ENCODE peak calls at places on chromosomes 3 and 15, in seven cellular contexts. One of them, this sample, is unnamed.

GRCh38 chr3:85005947-85006346 is 47.2 kb downstream of the CADM2 start:
- DNase-seq in astrocyte of the spinal cord: no peak
- DNase-seq in GM12864: no peak
- DNase-seq in spleen: no peak
- DNase-seq in H9: no peak
- DNase-seq in AG04450: no peak
- DNase-seq in tibial nerve: no peak
- DNase-seq in this sample: no peak

GRCh38 chr15:27028836-27029482 is 58.0 kb downstream of the GABRG3 start:
- DNase-seq in GM12864: no peak
- DNase-seq in tibial nerve: no peak
- DNase-seq in spleen: no peak
- DNase-seq in astrocyte of the spinal cord: peak
- DNase-seq in AG04450: no peak
- DNase-seq in H9: no peak
- DNase-seq in this sample: no peak

GRCh38 chr3:186783731-186784515 is 546 bp downstream of the EIF4A2 start:
- DNase-seq in GM12864: no peak
- DNase-seq in AG04450: no peak
- DNase-seq in tibial nerve: peak
- DNase-seq in H9: peak
- DNase-seq in astrocyte of the spinal cord: peak
- DNase-seq in spleen: peak
- DNase-seq in this sample: peak

GRCh38 chr3:134463676-134464611 is 21.8 kb downstream of the ANAPC13 start:
- DNase-seq in tibial nerve: peak
- DNase-seq in spleen: no peak
- DNase-seq in H9: peak
- DNase-seq in astrocyte of the spinal cord: peak
- DNase-seq in GM12864: no peak
- DNase-seq in AG04450: peak
- DNase-seq in this sample: peak

GRCh38 chr15:82021992-82022391 is 23.8 kb downstream of the MEX3B start:
- DNase-seq in astrocyte of the spinal cord: peak
- DNase-seq in H9: no peak
- DNase-seq in GM12864: no peak
- DNase-seq in AG04450: peak
- DNase-seq in spleen: no peak
- DNase-seq in tibial nerve: peak
- DNase-seq in this sample: no peak

GRCh38 chr15:68241088-68241935 is 11.8 kb upstream of the CLN6 start:
- DNase-seq in GM12864: no peak
- DNase-seq in tibial nerve: no peak
- DNase-seq in spleen: no peak
- DNase-seq in H9: no peak
- DNase-seq in AG04450: no peak
- DNase-seq in astrocyte of the spinal cord: no peak
- DNase-seq in this sample: no peak

GRCh38 chr3:115160295-115160694 is 13.2 kb upstream of the ZBTB20 start:
- DNase-seq in AG04450: no peak
- DNase-seq in GM12864: peak
- DNase-seq in spleen: no peak
- DNase-seq in astrocyte of the spinal cord: no peak
- DNase-seq in tibial nerve: no peak
- DNase-seq in H9: no peak
- DNase-seq in this sample: no peak

GRCh38 chr3:183987014-183987600 is 30.6 kb downstream of the ABCC5 start:
- DNase-seq in tibial nerve: no peak
- DNase-seq in astrocyte of the spinal cord: no peak
- DNase-seq in GM12864: no peak
- DNase-seq in spleen: no peak
- DNase-seq in H9: no peak
- DNase-seq in AG04450: no peak
- DNase-seq in this sample: no peak

GRCh38 chr3:65899226-65899625 is 139.5 kb downstream of the MAGI1 start:
- DNase-seq in astrocyte of the spinal cord: no peak
- DNase-seq in spleen: no peak
- DNase-seq in tibial nerve: no peak
- DNase-seq in AG04450: no peak
- DNase-seq in H9: no peak
- DNase-seq in GM12864: no peak
- DNase-seq in this sample: no peak

GRCh38 chr15:70535071-70535954 is 228.0 kb downstream of the UACA start:
- DNase-seq in spleen: peak
- DNase-seq in tibial nerve: no peak
- DNase-seq in astrocyte of the spinal cord: no peak
- DNase-seq in AG04450: no peak
- DNase-seq in GM12864: no peak
- DNase-seq in H9: no peak
- DNase-seq in this sample: no peak

GRCh38 chr3:128488995-128489859 is 3.8 kb downstream of the GATA2 start:
- DNase-seq in AG04450: no peak
- DNase-seq in spleen: peak
- DNase-seq in GM12864: no peak
- DNase-seq in astrocyte of the spinal cord: no peak
- DNase-seq in H9: peak
- DNase-seq in tibial nerve: no peak
- DNase-seq in this sample: no peak

GRCh38 chr3:42526616-42527367 is 24.3 kb downstream of the VIPR1 start:
- DNase-seq in tibial nerve: no peak
- DNase-seq in H9: no peak
- DNase-seq in spleen: no peak
- DNase-seq in AG04450: no peak
- DNase-seq in GM12864: no peak
- DNase-seq in astrocyte of the spinal cord: no peak
- DNase-seq in this sample: no peak

GRCh38 chr3:169966951-169967915 is 626 bp downstream of the SEC62 start:
- DNase-seq in tibial nerve: peak
- DNase-seq in spleen: no peak
- DNase-seq in astrocyte of the spinal cord: peak
- DNase-seq in AG04450: peak
- DNase-seq in H9: no peak
- DNase-seq in GM12864: no peak
- DNase-seq in this sample: no peak

GRCh38 chr15:34721802-34722795 is 32.7 kb downstream of the GJD2 start:
- DNase-seq in GM12864: no peak
- DNase-seq in AG04450: peak
- DNase-seq in astrocyte of the spinal cord: peak
- DNase-seq in tibial nerve: peak
- DNase-seq in H9: peak
- DNase-seq in spleen: peak
- DNase-seq in this sample: peak

GRCh38 chr3:42659451-42660130 is 6.1 kb downstream of the ZBTB47 start:
- DNase-seq in H9: peak
- DNase-seq in astrocyte of the spinal cord: no peak
- DNase-seq in tibial nerve: no peak
- DNase-seq in GM12864: no peak
- DNase-seq in spleen: no peak
- DNase-seq in AG04450: no peak
- DNase-seq in this sample: no peak

GRCh38 chr3:180970931-180971330 is 18.6 kb downstream of the DNAJC19 start:
- DNase-seq in GM12864: no peak
- DNase-seq in AG04450: no peak
- DNase-seq in spleen: no peak
- DNase-seq in H9: no peak
- DNase-seq in astrocyte of the spinal cord: no peak
- DNase-seq in tibial nerve: no peak
- DNase-seq in this sample: no peak

GRCh38 chr3:123658860-123659221 is 74.0 kb upstream of the HACD2 start:
- DNase-seq in GM12864: no peak
- DNase-seq in H9: no peak
- DNase-seq in AG04450: no peak
- DNase-seq in spleen: peak
- DNase-seq in tibial nerve: no peak
- DNase-seq in astrocyte of the spinal cord: no peak
- DNase-seq in this sample: no peak

GRCh38 chr3:12187448-12188327 is 29.0 kb upstream of the TIMP4 start:
- DNase-seq in GM12864: peak
- DNase-seq in spleen: peak
- DNase-seq in astrocyte of the spinal cord: peak
- DNase-seq in H9: no peak
- DNase-seq in AG04450: no peak
- DNase-seq in tibial nerve: no peak
- DNase-seq in this sample: no peak

GRCh38 chr15:60392986-60393811 is 4.6 kb downstream of the ANXA2 start:
- DNase-seq in tibial nerve: peak
- DNase-seq in AG04450: no peak
- DNase-seq in H9: no peak
- DNase-seq in GM12864: no peak
- DNase-seq in astrocyte of the spinal cord: peak
- DNase-seq in spleen: no peak
- DNase-seq in this sample: peak

GRCh38 chr3:188900421-188900941 is 271.3 kb upstream of the TPRG1 start:
- DNase-seq in AG04450: no peak
- DNase-seq in spleen: no peak
- DNase-seq in astrocyte of the spinal cord: peak
- DNase-seq in H9: no peak
- DNase-seq in tibial nerve: no peak
- DNase-seq in GM12864: no peak
- DNase-seq in this sample: peak

GRCh38 chr3:32175607-32176197 is 62.8 kb upstream of the CMTM8 start:
- DNase-seq in astrocyte of the spinal cord: peak
- DNase-seq in H9: peak
- DNase-seq in spleen: no peak
- DNase-seq in GM12864: peak
- DNase-seq in tibial nerve: peak
- DNase-seq in AG04450: peak
- DNase-seq in this sample: peak

GRCh38 chr3:98855811-98856400 is 45.6 kb downstream of the DCBLD2 start:
- DNase-seq in tibial nerve: no peak
- DNase-seq in GM12864: no peak
- DNase-seq in AG04450: peak
- DNase-seq in H9: no peak
- DNase-seq in spleen: no peak
- DNase-seq in astrocyte of the spinal cord: peak
- DNase-seq in this sample: peak

DNA sequence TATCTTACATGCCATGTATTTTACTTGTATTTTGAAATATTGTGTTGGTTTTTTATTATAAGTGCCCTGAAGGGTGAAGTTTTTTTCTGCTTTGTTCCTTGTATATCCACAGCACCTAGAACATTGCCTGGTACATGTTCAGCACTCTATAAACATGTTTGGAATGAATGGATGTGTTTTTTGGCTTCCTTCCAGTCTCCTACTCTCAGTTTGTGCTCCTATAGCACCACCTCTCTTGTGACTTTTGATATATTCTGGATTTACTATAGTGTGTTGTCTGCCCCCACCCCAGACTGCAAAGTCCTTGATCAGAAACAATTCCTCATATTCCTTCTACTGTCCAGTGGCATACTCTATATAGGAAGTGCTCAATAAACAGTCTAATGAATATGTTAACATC is 60.6 kb downstream of the PLCL2 start:
- DNase-seq in GM12864: no peak
- DNase-seq in AG04450: no peak
- DNase-seq in tibial nerve: no peak
- DNase-seq in H9: no peak
- DNase-seq in astrocyte of the spinal cord: peak
- DNase-seq in spleen: no peak
- DNase-seq in this sample: no peak
- TF ChIP-seq CTCF in GM12864: no peak
- TF ChIP-seq CTCF in AG04450: no peak
- TF ChIP-seq CTCF in tibial nerve: no peak
- TF ChIP-seq CTCF in H9: no peak
- TF ChIP-seq CTCF in astrocyte of the spinal cord: no peak
- TF ChIP-seq CTCF in spleen: no peak
- TF ChIP-seq CTCF in this sample: peak

GRCh38 chr3:14600075-14600474 is 51.5 kb upstream of the CCDC174 start:
- DNase-seq in astrocyte of the spinal cord: no peak
- DNase-seq in spleen: no peak
- DNase-seq in AG04450: no peak
- DNase-seq in H9: no peak
- DNase-seq in GM12864: no peak
- DNase-seq in tibial nerve: no peak
- DNase-seq in this sample: no peak

GRCh38 chr3:14601692-14602005 is 49.9 kb upstream of the CCDC174 start:
- DNase-seq in H9: no peak
- DNase-seq in GM12864: no peak
- DNase-seq in spleen: no peak
- DNase-seq in astrocyte of the spinal cord: no peak
- DNase-seq in tibial nerve: no peak
- DNase-seq in AG04450: no peak
- DNase-seq in this sample: no peak

GRCh38 chr3:14600856-14601610 is 50.5 kb upstream of the CCDC174 start:
- DNase-seq in H9: no peak
- DNase-seq in tibial nerve: no peak
- DNase-seq in spleen: no peak
- DNase-seq in GM12864: no peak
- DNase-seq in AG04450: no peak
- DNase-seq in astrocyte of the spinal cord: no peak
- DNase-seq in this sample: no peak

GRCh38 chr3:14602804-14603644 is 48.5 kb upstream of the CCDC174 start:
- DNase-seq in GM12864: no peak
- DNase-seq in tibial nerve: no peak
- DNase-seq in spleen: no peak
- DNase-seq in AG04450: no peak
- DNase-seq in H9: no peak
- DNase-seq in astrocyte of the spinal cord: no peak
- DNase-seq in this sample: no peak

GRCh38 chr3:14602006-14602803 is 49.4 kb upstream of the CCDC174 start:
- DNase-seq in H9: peak
- DNase-seq in spleen: no peak
- DNase-seq in tibial nerve: no peak
- DNase-seq in astrocyte of the spinal cord: no peak
- DNase-seq in AG04450: no peak
- DNase-seq in GM12864: no peak
- DNase-seq in this sample: no peak
- TF ChIP-seq CTCF in H9: peak
- TF ChIP-seq CTCF in spleen: no peak
- TF ChIP-seq CTCF in tibial nerve: no peak
- TF ChIP-seq CTCF in astrocyte of the spinal cord: no peak
- TF ChIP-seq CTCF in AG04450: peak
- TF ChIP-seq CTCF in GM12864: no peak
- TF ChIP-seq CTCF in this sample: no peak

GRCh38 chr3:147356909-147357733 is 49.2 kb downstream of the ZIC4 start:
- DNase-seq in AG04450: no peak
- DNase-seq in GM12864: no peak
- DNase-seq in spleen: no peak
- DNase-seq in H9: peak
- DNase-seq in tibial nerve: no peak
- DNase-seq in astrocyte of the spinal cord: no peak
- DNase-seq in this sample: no peak
- TF ChIP-seq CTCF in AG04450: peak
- TF ChIP-seq CTCF in GM12864: no peak
- TF ChIP-seq CTCF in spleen: no peak
- TF ChIP-seq CTCF in H9: peak
- TF ChIP-seq CTCF in tibial nerve: no peak
- TF ChIP-seq CTCF in astrocyte of the spinal cord: peak
- TF ChIP-seq CTCF in this sample: no peak

GRCh38 chr3:136861890-136862610 is at the start of gene NCK1:
- DNase-seq in astrocyte of the spinal cord: peak
- DNase-seq in H9: peak
- DNase-seq in AG04450: peak
- DNase-seq in spleen: peak
- DNase-seq in tibial nerve: peak
- DNase-seq in GM12864: peak
- DNase-seq in this sample: peak
- TF ChIP-seq CTCF in astrocyte of the spinal cord: peak
- TF ChIP-seq CTCF in H9: peak
- TF ChIP-seq CTCF in AG04450: no peak
- TF ChIP-seq CTCF in spleen: peak
- TF ChIP-seq CTCF in tibial nerve: no peak
- TF ChIP-seq CTCF in GM12864: peak
- TF ChIP-seq CTCF in this sample: peak

GRCh38 chr3:48415251-48415953 is 14.5 kb downstream of the PLXNB1 start:
- DNase-seq in tibial nerve: no peak
- DNase-seq in astrocyte of the spinal cord: no peak
- DNase-seq in H9: no peak
- DNase-seq in AG04450: no peak
- DNase-seq in GM12864: no peak
- DNase-seq in spleen: peak
- DNase-seq in this sample: no peak
- TF ChIP-seq CTCF in tibial nerve: no peak
- TF ChIP-seq CTCF in astrocyte of the spinal cord: peak
- TF ChIP-seq CTCF in H9: peak
- TF ChIP-seq CTCF in AG04450: no peak
- TF ChIP-seq CTCF in GM12864: no peak
- TF ChIP-seq CTCF in spleen: no peak
- TF ChIP-seq CTCF in this sample: no peak

This sample was measured in AG09309.